ENCODE peak calls at places on chromosomes 12 and 14, in nine cellular contexts. E is bronchial epithelial cell, Y is RWPE2, R is prostate gland, D is fibroblast of lung, O is cardiac muscle cell, A is transverse colon, Q is stomach, J is suprapubic skin. F is an unnamed sample.
A peak's percentile ranks its signal among the peaks of the same experiment; 100 is the strongest.

GRCh38 chr12:112149596-112149995 is 24.2 kb downstream of the TRAFD1 start:
- DNase-seq in E (peak; percentile 84), Y (no peak), R (no peak), D (no peak), O (no peak), A (no peak), Q (no peak), J (no peak), F (peak; percentile 56)

GRCh38 chr12:17079251-17079909 is 473.4 kb upstream of the LMO3 start:
- DNase-seq in E (peak; percentile 72), Y (no peak), R (no peak), D (no peak), O (no peak), A (no peak), Q (no peak), J (no peak), F (no peak)

GRCh38 chr12:57435288-57435687 is 704 bp downstream of the INHBC start:
- DNase-seq in E (no peak), Y (no peak), R (no peak), D (no peak), O (peak; percentile 42), A (no peak), Q (no peak), J (peak; percentile 32), F (no peak)

GRCh38 chr12:8065991-8066594 is at the start of gene C3AR1:
- DNase-seq in E (peak; percentile 74), Y (no peak), R (no peak), D (peak; percentile 61), O (peak; percentile 73), A (peak; percentile 44), Q (no peak), J (no peak), F (peak; percentile 51)

GRCh38 chr14:66330916-66331315 is 155.3 kb upstream of the CCDC196 start:
- DNase-seq in E (peak; percentile 41), Y (no peak), R (no peak), D (no peak), O (peak; percentile 10), A (no peak), Q (no peak), J (no peak), F (no peak)

GRCh38 chr14:76576047-76576741 is 185.1 kb upstream of the VASH1 start:
- DNase-seq in E (peak; percentile 37), Y (peak; percentile 36), R (no peak), D (peak; percentile 2), O (peak; percentile 32), A (no peak), Q (no peak), J (no peak), F (no peak)

GRCh38 chr14:49659526-49660455 is 24.7 kb upstream of the DNAAF2 start:
- DNase-seq in E (peak; percentile 92), Y (no peak), R (no peak), D (no peak), O (no peak), A (no peak), Q (no peak), J (no peak), F (no peak)

GRCh38 chr14:77120771-77121743 is 20.5 kb downstream of the ZDHHC22 start:
- DNase-seq in E (no peak), Y (no peak), R (no peak), D (no peak), O (peak; percentile 32), A (peak; percentile 59), Q (peak; percentile 53), J (no peak), F (no peak)

GRCh38 chr14:53338192-53338591 is 185.1 kb upstream of the DDHD1 start:
- DNase-seq in E (no peak), Y (no peak), R (no peak), D (peak; percentile 70), O (peak; percentile 46), A (no peak), Q (no peak), J (no peak), F (peak; percentile 5)

GRCh38 chr12:100995201-100995600 is 200.6 kb downstream of the ANO4 start:
- DNase-seq in E (peak; percentile 65), Y (no peak), R (no peak), D (no peak), O (peak; percentile 44), A (no peak), Q (no peak), J (no peak), F (no peak)

GRCh38 chr12:40063424-40063823 is 42.5 kb downstream of the SLC2A13 start:
- DNase-seq in E (no peak), Y (no peak), R (no peak), D (no peak), O (peak; percentile 32), A (no peak), Q (no peak), J (no peak), F (no peak)

GRCh38 chr12:62190081-62190480 is 70.1 kb upstream of the USP15 start:
- DNase-seq in E (no peak), Y (no peak), R (no peak), D (no peak), O (no peak), A (no peak), Q (no peak), J (no peak), F (no peak)

GRCh38 chr14:28461379-28461778 is 305.2 kb upstream of the FOXG1 start:
- DNase-seq in E (peak; percentile 27), Y (no peak), R (no peak), D (peak; percentile 39), O (peak; percentile 55), A (no peak), Q (no peak), J (no peak), F (no peak)

GRCh38 chr12:122422769-122423257 is 344 bp upstream of the CLIP1 start:
- DNase-seq in E (peak; percentile 80), Y (no peak), R (no peak), D (peak; percentile 70), O (peak; percentile 47), A (peak; percentile 39), Q (no peak), J (peak; percentile 72), F (no peak)

GRCh38 chr14:83913466-83913865 is 1616.5 kb upstream of the FLRT2 start:
- DNase-seq in E (no peak), Y (no peak), R (no peak), D (peak; percentile 5), O (no peak), A (no peak), Q (no peak), J (no peak), F (no peak)

GRCh38 chr12:57452937-57453509 is 2.1 kb upstream of the INHBE start:
- DNase-seq in E (peak; percentile 59), Y (no peak), R (peak; percentile 69), D (peak; percentile 81), O (peak; percentile 85), A (peak; percentile 79), Q (peak; percentile 82), J (peak; percentile 86), F (no peak)

GRCh38 chr12:25992026-25992782 is 33.7 kb downstream of the RASSF8 start:
- DNase-seq in E (peak; percentile 85), Y (no peak), R (no peak), D (no peak), O (no peak), A (no peak), Q (no peak), J (no peak), F (no peak)

GRCh38 chr12:125330645-125331341 is 265.6 kb downstream of the AACS start:
- DNase-seq in E (no peak), Y (no peak), R (peak; percentile 16), D (peak; percentile 2), O (peak; percentile 35), A (peak; percentile 74), Q (peak; percentile 63), J (peak; percentile 65), F (no peak)

GRCh38 chr14:76812093-76812421 is 625 bp downstream of the ANGEL1 start:
- DNase-seq in E (no peak), Y (no peak), R (no peak), D (no peak), O (no peak), A (peak; percentile 37), Q (no peak), J (no peak), F (no peak)

DNA sequence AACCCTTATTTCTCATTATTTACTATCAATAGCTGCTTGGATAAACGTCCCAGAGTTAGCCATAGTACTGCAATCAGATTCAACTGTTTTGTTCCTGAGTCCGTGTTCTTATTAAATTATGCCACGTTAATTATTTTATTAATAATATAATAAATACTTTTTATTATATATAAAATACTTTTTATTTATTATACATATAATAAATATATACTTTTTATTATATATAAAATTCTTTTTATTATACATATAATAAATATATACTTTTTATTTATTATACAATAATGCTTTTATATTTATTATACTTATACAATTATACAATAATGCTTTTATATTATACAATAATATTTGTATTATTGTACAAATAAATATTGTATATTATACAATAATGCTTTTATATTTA is 11.1 kb downstream of the STRAP start:
- DNase-seq in E (no peak), Y (no peak), R (no peak), D (no peak), O (no peak), A (no peak), Q (no peak), J (no peak), F (no peak)
- H3K36me3 ChIP-seq in E (peaks cover 13% of the 10 kb centered on the region), Y (peaks cover 55% of the 10 kb centered on the region), R (no peaks in the 10 kb centered on the region), D (peaks cover 6% of the 10 kb centered on the region), O (peaks cover 42% of the 10 kb centered on the region), A (no peaks in the 10 kb centered on the region), Q (peaks cover 74% of the 10 kb centered on the region), J (peaks cover 51% of the 10 kb centered on the region), F (no peaks in the 10 kb centered on the region)

DNA sequence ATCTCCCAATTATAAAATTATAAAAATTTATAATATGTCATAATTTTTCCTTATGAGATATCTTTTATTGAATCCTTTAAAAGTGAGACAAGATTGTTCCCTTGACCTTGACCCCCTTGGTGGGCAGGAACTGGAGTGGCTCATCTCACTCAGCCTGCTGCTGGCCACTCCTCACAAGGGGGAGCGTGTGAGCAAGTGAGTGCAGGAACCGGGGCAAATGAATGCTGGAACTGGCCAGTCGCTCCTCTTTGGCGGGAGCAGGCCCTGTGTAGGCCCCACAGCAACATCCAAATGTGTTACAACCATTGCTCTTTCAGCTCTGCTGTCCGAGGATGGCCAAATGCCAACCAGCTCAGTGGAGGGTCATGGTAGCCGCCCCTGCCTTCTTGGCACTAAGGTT is 178.8 kb downstream of the ETNK1 start:
- DNase-seq in E (no peak), Y (no peak), R (no peak), D (no peak), O (no peak), A (no peak), Q (no peak), J (no peak), F (no peak)
- H3K4me3 ChIP-seq in E (no peak overlapping the region), Y (no peak overlapping the region), R (no peak overlapping the region), D (no peak overlapping the region), O (no peak overlapping the region), A (no peak overlapping the region), Q (no peak overlapping the region), J (no peak overlapping the region), F (no peak overlapping the region)

GRCh38 chr12:22981711-22982110 is 356.7 kb downstream of the ETNK1 start:
- DNase-seq in E (peak; percentile 40), Y (no peak), R (no peak), D (peak; percentile 75), O (peak; percentile 44), A (no peak), Q (no peak), J (no peak), F (no peak)
- TF ChIP-seq CTCF in E (peak; percentile 20), Y (peak; percentile 34), R (no peak), D (peak; percentile 52), O (peak; percentile 26), A (no peak), Q (no peak), J (no peak), F (no peak)

DNA sequence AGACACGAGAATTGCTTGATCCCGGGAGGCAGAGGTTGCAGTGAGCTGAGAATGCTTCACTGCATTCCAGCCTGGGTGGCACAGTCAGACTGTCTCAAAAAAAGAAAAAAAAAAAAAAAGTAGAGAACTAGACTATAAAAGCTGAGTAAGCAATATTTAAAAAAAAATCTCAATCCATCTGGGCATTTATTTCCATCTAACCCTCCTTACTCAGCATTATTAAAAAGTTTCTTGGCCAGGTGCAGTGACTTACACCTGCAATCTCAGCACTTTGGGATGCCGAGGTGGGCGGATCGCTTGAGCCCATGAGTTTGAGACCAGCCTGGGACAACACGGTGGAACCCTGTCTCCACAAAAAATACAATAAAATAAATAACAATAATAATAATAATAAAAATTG is 4.5 kb downstream of the SUPT16H start:
- DNase-seq in E (no peak), Y (no peak), R (no peak), D (no peak), O (no peak), A (no peak), Q (no peak), J (no peak), F (no peak)
- H3K36me3 ChIP-seq in E (no peaks in the 10 kb centered on the region), Y (peaks cover 82% of the 10 kb centered on the region), R (no peaks in the 10 kb centered on the region), D (no peaks in the 10 kb centered on the region), O (no peaks in the 10 kb centered on the region), A (no peaks in the 10 kb centered on the region), Q (peaks cover 7% of the 10 kb centered on the region), J (no peaks in the 10 kb centered on the region), F (no peaks in the 10 kb centered on the region)

F was measured in kidney epithelial cell.